ENCODE peak calls at places on chromosome 16, in six cellular contexts. One of them, this sample, is unnamed.

GRCh38 chr16:62077998-62078397 is 41.8 kb upstream of the CDH8 start:
- DNase-seq in left ventricle myocardium inferior: no peak
- DNase-seq in Caco-2: peak; percentile 38
- DNase-seq in caudate nucleus: no peak
- DNase-seq in dorsolateral prefrontal cortex: no peak
- DNase-seq in transverse colon: no peak
- DNase-seq in this sample: no peak

GRCh38 chr16:70750893-70751467 is 50.0 kb downstream of the VAC14 start:
- DNase-seq in transverse colon: peak; percentile 63
- DNase-seq in left ventricle myocardium inferior: peak; percentile 76
- DNase-seq in Caco-2: no peak
- DNase-seq in caudate nucleus: no peak
- DNase-seq in dorsolateral prefrontal cortex: no peak
- DNase-seq in this sample: peak; percentile 47

GRCh38 chr16:87956771-87957279 is 5.6 kb downstream of the BANP start:
- DNase-seq in left ventricle myocardium inferior: no peak
- DNase-seq in Caco-2: no peak
- DNase-seq in transverse colon: no peak
- DNase-seq in caudate nucleus: no peak
- DNase-seq in dorsolateral prefrontal cortex: no peak
- DNase-seq in this sample: no peak

GRCh38 chr16:89341274-89341673 is 123.8 kb downstream of the ZNF778 start:
- DNase-seq in left ventricle myocardium inferior: no peak
- DNase-seq in caudate nucleus: no peak
- DNase-seq in Caco-2: no peak
- DNase-seq in dorsolateral prefrontal cortex: no peak
- DNase-seq in transverse colon: no peak
- DNase-seq in this sample: no peak

GRCh38 chr16:27332105-27332504 is 18.3 kb downstream of the IL4R start:
- DNase-seq in dorsolateral prefrontal cortex: no peak
- DNase-seq in transverse colon: no peak
- DNase-seq in Caco-2: no peak
- DNase-seq in left ventricle myocardium inferior: no peak
- DNase-seq in caudate nucleus: no peak
- DNase-seq in this sample: no peak

GRCh38 chr16:86718118-86718517 is 139.8 kb downstream of the FOXL1 start:
- DNase-seq in transverse colon: no peak
- DNase-seq in dorsolateral prefrontal cortex: no peak
- DNase-seq in caudate nucleus: no peak
- DNase-seq in left ventricle myocardium inferior: no peak
- DNase-seq in Caco-2: no peak
- DNase-seq in this sample: no peak

GRCh38 chr16:1452530-1452929 is 8.2 kb upstream of the CCDC154 start:
- DNase-seq in left ventricle myocardium inferior: no peak
- DNase-seq in transverse colon: no peak
- DNase-seq in caudate nucleus: no peak
- DNase-seq in dorsolateral prefrontal cortex: no peak
- DNase-seq in Caco-2: no peak
- DNase-seq in this sample: no peak

GRCh38 chr16:53792161-53792951 is 88.4 kb downstream of the FTO start:
- DNase-seq in Caco-2: peak; percentile 48
- DNase-seq in transverse colon: no peak
- DNase-seq in caudate nucleus: no peak
- DNase-seq in dorsolateral prefrontal cortex: no peak
- DNase-seq in left ventricle myocardium inferior: no peak
- DNase-seq in this sample: no peak

GRCh38 chr16:81774348-81774747 is 4.7 kb upstream of the PLCG2 start:
- DNase-seq in transverse colon: no peak
- DNase-seq in Caco-2: no peak
- DNase-seq in caudate nucleus: no peak
- DNase-seq in dorsolateral prefrontal cortex: no peak
- DNase-seq in left ventricle myocardium inferior: no peak
- DNase-seq in this sample: no peak

GRCh38 chr16:48053346-48053745 is 102.4 kb downstream of the ABCC12 start:
- DNase-seq in transverse colon: no peak
- DNase-seq in left ventricle myocardium inferior: no peak
- DNase-seq in dorsolateral prefrontal cortex: no peak
- DNase-seq in caudate nucleus: no peak
- DNase-seq in Caco-2: peak; percentile 90
- DNase-seq in this sample: no peak

GRCh38 chr16:66751135-66751991 is at the start of gene DYNC1LI2:
- DNase-seq in transverse colon: peak; percentile 77
- DNase-seq in caudate nucleus: peak; percentile 57
- DNase-seq in dorsolateral prefrontal cortex: peak; percentile 80
- DNase-seq in Caco-2: peak; percentile 78
- DNase-seq in left ventricle myocardium inferior: peak; percentile 85
- DNase-seq in this sample: peak; percentile 78

GRCh38 chr16:19963306-19963705 is 78.7 kb upstream of the GPRC5B start:
- DNase-seq in left ventricle myocardium inferior: peak; percentile 38
- DNase-seq in Caco-2: no peak
- DNase-seq in dorsolateral prefrontal cortex: no peak
- DNase-seq in transverse colon: no peak
- DNase-seq in caudate nucleus: no peak
- DNase-seq in this sample: peak; percentile 84

GRCh38 chr16:4488486-4488967 is 12.3 kb downstream of the HMOX2 start:
- DNase-seq in caudate nucleus: no peak
- DNase-seq in transverse colon: no peak
- DNase-seq in dorsolateral prefrontal cortex: no peak
- DNase-seq in left ventricle myocardium inferior: no peak
- DNase-seq in Caco-2: no peak
- DNase-seq in this sample: no peak

GRCh38 chr16:51228097-51228659 is 77.1 kb upstream of the SALL1 start:
- DNase-seq in left ventricle myocardium inferior: no peak
- DNase-seq in caudate nucleus: no peak
- DNase-seq in Caco-2: no peak
- DNase-seq in dorsolateral prefrontal cortex: no peak
- DNase-seq in transverse colon: no peak
- DNase-seq in this sample: no peak

This sample was measured in stomach.